ENCODE peak calls at places on chromosomes 3 and 15, in nine cellular contexts. A is progenitor cell of endocrine pancreas; H is AG09309; I is fibroblast of the aortic adventitia; G is cardiac muscle cell; E is IMR-90; O is B cell; B is A549; S is CD8-positive, alpha-beta T cell. X is an unnamed sample.

GRCh38 chr15:88635343-88635742 is 3.5 kb upstream of the ISG20 start:
- DNase-seq in G (no peak), O (peak), H (no peak), B (no peak), E (no peak), S (peak), I (no peak), A (no peak), X (no peak)

GRCh38 chr3:85427467-85427866 is 468.7 kb downstream of the CADM2 start:
- DNase-seq in O (no peak), S (no peak), A (no peak), G (no peak), B (no peak), H (no peak), I (no peak), E (no peak), X (no peak)

GRCh38 chr15:68303134-68303533 is 25.6 kb downstream of the FEM1B start:
- DNase-seq in I (no peak), B (no peak), S (no peak), E (no peak), H (no peak), A (no peak), G (no peak), O (no peak), X (no peak)

GRCh38 chr15:85401108-85401765 is 20.8 kb downstream of the AKAP13 start:
- DNase-seq in H (no peak), S (no peak), B (no peak), A (no peak), G (no peak), E (no peak), I (no peak), O (no peak), X (no peak)

GRCh38 chr3:141708367-141708766 is 29.7 kb upstream of the RNF7 start:
- DNase-seq in S (no peak), G (no peak), O (no peak), I (no peak), B (no peak), A (no peak), E (peak), H (no peak), X (no peak)

GRCh38 chr15:79455361-79455760 is 23.2 kb downstream of the MINAR1 start:
- DNase-seq in I (no peak), E (peak), B (no peak), S (no peak), H (no peak), O (no peak), G (no peak), A (no peak), X (no peak)

GRCh38 chr15:32723171-32723948 is 5.6 kb downstream of the GREM1 start:
- DNase-seq in O (no peak), B (no peak), A (no peak), I (no peak), H (no peak), E (no peak), S (no peak), G (no peak), X (no peak)

GRCh38 chr15:56365075-56365711 is at the start of gene TEX9:
- DNase-seq in E (peak), H (peak), S (peak), I (peak), A (peak), O (peak), G (peak), B (peak), X (peak)

GRCh38 chr3:137105277-137105977 is 147.6 kb downstream of the IL20RB start:
- DNase-seq in A (no peak), G (peak), O (no peak), S (no peak), B (peak), H (peak), I (peak), E (peak), X (peak)

GRCh38 chr3:39148116-39149058 is 5.0 kb downstream of the CSRNP1 start:
- DNase-seq in O (peak), H (no peak), I (no peak), E (peak), B (no peak), S (peak), A (no peak), G (no peak), X (no peak)

GRCh38 chr3:31752305-31753049 is 219.8 kb downstream of the STT3B start:
- DNase-seq in S (no peak), O (no peak), H (no peak), A (no peak), G (no peak), I (no peak), E (no peak), B (no peak), X (no peak)

GRCh38 chr3:112734718-112735350 is 93.9 kb upstream of the CCDC80 start:
- DNase-seq in I (peak), S (peak), E (peak), O (peak), B (peak), H (no peak), A (peak), G (peak), X (peak)

GRCh38 chr15:80582816-80583423 is 112.2 kb upstream of the ABHD17C start:
- DNase-seq in A (no peak), S (no peak), B (no peak), G (no peak), E (no peak), H (no peak), I (no peak), O (no peak), X (no peak)

GRCh38 chr3:82999777-83000176 is 1238.3 kb upstream of the GBE1 start:
- DNase-seq in S (no peak), B (no peak), G (no peak), A (no peak), I (no peak), H (no peak), E (no peak), O (no peak), X (no peak)

DNA sequence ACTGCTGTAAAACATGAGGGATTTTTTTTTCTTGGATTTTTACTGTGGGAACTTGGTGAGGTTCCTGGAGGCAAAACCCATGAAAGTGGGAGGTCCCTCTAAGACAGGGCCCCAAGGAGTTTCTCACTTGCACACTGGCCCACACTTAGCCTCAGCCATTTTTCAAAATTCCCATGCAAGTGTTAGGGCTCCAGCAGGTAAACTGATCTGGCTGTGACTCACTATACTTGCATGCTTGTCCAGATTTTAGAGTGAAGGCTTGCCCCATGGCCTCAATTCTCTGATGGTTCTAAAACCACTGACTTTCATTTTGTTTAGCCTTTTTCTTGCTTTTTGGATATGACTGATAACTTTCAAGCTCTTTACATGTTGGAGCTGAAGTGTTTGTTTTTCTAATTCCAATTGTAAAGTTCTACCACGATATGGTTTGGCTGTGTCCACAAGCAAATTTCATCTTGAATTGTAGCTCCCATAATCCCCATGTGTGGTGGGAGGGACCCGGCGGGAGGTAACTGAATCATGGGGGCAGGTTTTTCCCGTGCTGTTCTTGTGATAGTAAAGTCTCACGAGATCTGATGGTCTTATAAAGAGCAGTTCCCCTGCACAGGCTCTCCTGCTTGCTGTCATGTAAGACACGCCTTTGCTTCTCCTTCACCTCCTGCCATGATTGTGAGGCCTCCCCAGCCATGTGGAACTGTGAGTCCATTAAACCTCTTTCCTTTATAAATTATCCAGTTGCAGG is 37.7 kb downstream of the MCCC1 start:
- DNase-seq in H (no peak), I (no peak), E (peak), O (no peak), B (no peak), A (no peak), S (no peak), G (no peak), X (no peak)
- TF ChIP-seq CTCF in H (no peak), I (no peak), E (no peak), O (no peak), B (no peak), A (no peak), S (no peak), G (no peak), X (no peak)

DNA sequence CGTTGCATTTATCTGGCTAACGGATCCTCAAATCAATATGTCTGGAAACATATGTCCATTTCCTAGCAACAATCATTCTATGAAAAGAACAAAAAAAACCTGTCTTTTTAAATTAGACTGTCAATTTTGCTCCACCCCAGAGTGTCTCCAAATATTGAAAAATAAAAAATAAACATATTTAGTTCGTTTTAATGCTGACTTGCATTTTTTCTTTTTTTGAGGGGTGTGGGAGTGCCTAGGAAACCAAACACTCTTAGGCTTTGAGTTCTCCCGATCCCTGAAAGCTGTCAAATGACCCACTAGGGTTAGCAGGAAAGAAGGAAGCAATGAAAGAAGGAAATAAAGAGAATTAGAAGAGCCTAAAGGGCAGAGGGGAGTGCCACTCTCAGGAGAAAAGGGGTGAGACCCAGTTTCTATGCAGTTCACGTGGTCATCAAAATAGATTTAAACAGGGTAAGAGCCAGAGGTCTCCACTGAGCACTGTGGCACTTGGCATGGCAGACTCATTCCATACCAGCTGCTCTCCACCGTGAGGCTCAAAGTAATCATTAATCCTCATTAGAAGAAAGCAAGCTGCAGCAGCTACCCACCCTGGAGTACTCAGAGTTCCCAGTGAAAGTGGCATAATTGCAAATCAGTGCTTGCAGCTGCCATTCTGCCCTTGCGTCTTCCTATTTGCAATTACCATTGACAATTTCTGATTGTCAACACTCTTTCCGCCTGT is 32.4 kb downstream of the PDZRN3 start:
- DNase-seq in B (no peak), S (no peak), A (no peak), H (no peak), O (no peak), G (no peak), I (no peak), E (no peak), X (no peak)
- TF ChIP-seq CTCF in B (no peak), S (no peak), A (no peak), H (no peak), O (no peak), G (no peak), I (no peak), E (no peak), X (no peak)

GRCh38 chr3:192445768-192446644 is 281.3 kb downstream of the FGF12 start:
- DNase-seq in G (no peak), E (no peak), A (no peak), I (no peak), S (no peak), O (no peak), H (no peak), B (no peak), X (no peak)

GRCh38 chr3:192444096-192444790 is 283.1 kb downstream of the FGF12 start:
- DNase-seq in B (peak), E (peak), O (peak), I (peak), A (peak), H (peak), S (peak), G (peak), X (peak)

GRCh38 chr3:192444791-192445106 is 282.6 kb downstream of the FGF12 start:
- DNase-seq in I (no peak), A (no peak), S (no peak), B (no peak), H (no peak), O (no peak), E (no peak), G (no peak), X (no peak)

GRCh38 chr3:192449036-192449435 is 278.3 kb downstream of the FGF12 start:
- DNase-seq in H (no peak), G (no peak), O (no peak), E (no peak), B (no peak), S (no peak), I (peak), A (no peak), X (peak)
- TF ChIP-seq CTCF in H (no peak), G (peak), O (peak), E (peak), B (no peak), S (no peak), I (peak), A (peak), X (peak)

DNA sequence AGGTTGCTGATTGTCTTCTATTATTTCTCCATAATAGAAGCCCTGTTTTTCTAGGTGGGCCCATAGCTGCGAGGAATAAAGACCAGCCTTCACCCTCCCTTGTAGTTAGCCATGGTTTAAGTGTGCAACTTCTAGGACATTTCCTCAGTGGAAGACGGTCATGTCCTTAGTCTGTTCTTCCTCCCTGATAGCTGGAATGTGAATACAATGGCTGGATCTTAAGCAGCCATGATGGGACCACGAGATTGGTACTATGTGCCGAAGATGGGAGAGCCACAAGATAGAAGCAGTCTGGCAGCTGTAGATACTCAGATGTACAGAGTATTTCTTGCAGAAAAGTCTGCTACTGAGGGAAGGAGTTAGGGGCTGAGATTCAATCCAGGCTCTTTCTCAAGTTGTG is 152.9 kb downstream of the PTPRG start:
- DNase-seq in H (no peak), A (no peak), B (no peak), G (no peak), E (no peak), S (no peak), O (no peak), I (no peak), X (no peak)
- TF ChIP-seq CTCF in H (no peak), A (no peak), B (no peak), G (no peak), E (no peak), S (no peak), O (no peak), I (no peak), X (no peak)

DNA sequence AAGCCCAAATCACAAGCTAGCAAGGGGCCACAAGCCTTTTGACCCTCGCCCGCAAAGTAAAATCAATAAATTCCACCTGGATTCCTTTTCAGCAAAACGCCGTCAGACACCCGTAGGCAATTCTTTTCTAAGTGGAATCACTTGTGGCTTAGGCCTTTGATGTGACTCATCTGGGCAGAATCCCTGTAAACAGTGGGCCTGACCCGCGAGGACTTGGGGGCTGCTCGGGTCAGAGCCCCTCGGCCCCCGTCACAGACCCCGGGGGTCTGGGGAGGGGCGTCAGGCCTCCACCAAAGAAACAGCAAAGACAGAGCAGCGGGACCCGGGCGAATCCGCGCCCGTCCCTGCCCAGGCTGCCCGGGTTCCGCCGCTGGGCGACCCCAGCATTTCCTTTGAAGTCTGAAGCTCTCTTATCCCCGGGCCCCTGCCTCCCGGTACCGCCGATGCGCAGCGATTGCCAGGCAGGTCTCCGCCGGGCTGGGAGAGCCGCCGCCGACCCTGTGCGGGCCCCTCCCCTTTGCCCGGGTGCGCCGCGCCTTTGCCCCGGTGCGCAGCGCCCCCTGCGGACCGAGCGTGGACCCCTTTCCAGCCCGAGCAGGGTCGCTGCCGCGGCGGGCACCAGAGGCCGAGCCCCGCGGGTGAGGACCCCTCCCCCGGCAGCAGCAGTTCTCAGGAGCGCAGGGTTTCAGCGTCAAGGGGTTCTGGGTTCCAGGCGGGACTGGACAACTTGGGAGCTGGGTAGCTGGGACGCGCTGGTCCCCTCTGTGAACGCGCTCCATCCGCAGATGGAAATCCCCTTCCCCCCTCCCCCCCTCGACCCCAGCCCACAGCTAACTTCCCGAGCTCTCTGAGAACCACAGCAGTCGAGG is 178.3 kb downstream of the UACA start:
- DNase-seq in O (no peak), B (peak), A (peak), H (no peak), I (no peak), S (peak), G (peak), E (peak), X (peak)
- TF ChIP-seq CTCF in O (peak), B (peak), A (peak), H (peak), I (no peak), S (peak), G (peak), E (peak), X (peak)

GRCh38 chr15:43989938-43990337 is 163.1 kb downstream of the WDR76 start:
- DNase-seq in H (no peak), S (no peak), E (no peak), I (no peak), B (no peak), G (no peak), O (no peak), A (no peak), X (no peak)

GRCh38 chr15:43988900-43989299 is 162.1 kb downstream of the WDR76 start:
- DNase-seq in B (no peak), O (no peak), A (no peak), E (no peak), I (no peak), G (no peak), H (no peak), S (no peak), X (no peak)

GRCh38 chr15:43987924-43988323 is 161.1 kb downstream of the WDR76 start:
- DNase-seq in O (no peak), H (no peak), E (no peak), I (no peak), B (no peak), S (no peak), G (no peak), A (no peak), X (no peak)

GRCh38 chr15:43991235-43991634 is 164.4 kb downstream of the WDR76 start:
- DNase-seq in H (no peak), E (no peak), B (no peak), S (no peak), G (no peak), I (no peak), A (no peak), O (no peak), X (no peak)

DNA sequence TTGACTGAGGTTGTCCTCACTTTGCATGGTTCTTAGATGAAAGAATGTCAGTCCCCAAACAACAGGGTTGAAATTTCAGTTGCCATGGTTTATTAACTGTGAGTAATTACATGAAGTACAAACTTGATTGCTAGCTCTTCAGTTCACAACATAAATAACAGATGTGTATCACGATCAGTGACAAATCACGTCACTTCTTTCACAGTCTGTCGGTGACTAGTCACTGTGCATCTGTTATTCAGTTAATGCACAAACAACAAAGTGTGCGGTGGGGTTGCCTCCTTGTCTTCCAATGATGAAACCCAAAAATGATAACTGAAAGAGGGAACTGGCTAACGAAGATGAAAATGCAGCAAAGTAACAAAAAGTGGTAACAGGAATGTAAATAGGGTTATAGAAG is 159.2 kb downstream of the WDR76 start:
- DNase-seq in G (no peak), H (no peak), E (no peak), O (no peak), I (no peak), S (no peak), A (no peak), B (no peak), X (no peak)
- TF ChIP-seq CTCF in G (no peak), H (no peak), E (no peak), O (no peak), I (no peak), S (no peak), A (no peak), B (no peak), X (no peak)

GRCh38 chr3:127473244-127474024 is 117.1 kb downstream of the TPRA1 start:
- DNase-seq in B (peak), G (peak), O (no peak), E (no peak), H (no peak), A (peak), S (no peak), I (no peak), X (peak)
- TF ChIP-seq CTCF in B (no peak), G (peak), O (no peak), E (no peak), H (no peak), A (peak), S (no peak), I (no peak), X (peak)

DNA sequence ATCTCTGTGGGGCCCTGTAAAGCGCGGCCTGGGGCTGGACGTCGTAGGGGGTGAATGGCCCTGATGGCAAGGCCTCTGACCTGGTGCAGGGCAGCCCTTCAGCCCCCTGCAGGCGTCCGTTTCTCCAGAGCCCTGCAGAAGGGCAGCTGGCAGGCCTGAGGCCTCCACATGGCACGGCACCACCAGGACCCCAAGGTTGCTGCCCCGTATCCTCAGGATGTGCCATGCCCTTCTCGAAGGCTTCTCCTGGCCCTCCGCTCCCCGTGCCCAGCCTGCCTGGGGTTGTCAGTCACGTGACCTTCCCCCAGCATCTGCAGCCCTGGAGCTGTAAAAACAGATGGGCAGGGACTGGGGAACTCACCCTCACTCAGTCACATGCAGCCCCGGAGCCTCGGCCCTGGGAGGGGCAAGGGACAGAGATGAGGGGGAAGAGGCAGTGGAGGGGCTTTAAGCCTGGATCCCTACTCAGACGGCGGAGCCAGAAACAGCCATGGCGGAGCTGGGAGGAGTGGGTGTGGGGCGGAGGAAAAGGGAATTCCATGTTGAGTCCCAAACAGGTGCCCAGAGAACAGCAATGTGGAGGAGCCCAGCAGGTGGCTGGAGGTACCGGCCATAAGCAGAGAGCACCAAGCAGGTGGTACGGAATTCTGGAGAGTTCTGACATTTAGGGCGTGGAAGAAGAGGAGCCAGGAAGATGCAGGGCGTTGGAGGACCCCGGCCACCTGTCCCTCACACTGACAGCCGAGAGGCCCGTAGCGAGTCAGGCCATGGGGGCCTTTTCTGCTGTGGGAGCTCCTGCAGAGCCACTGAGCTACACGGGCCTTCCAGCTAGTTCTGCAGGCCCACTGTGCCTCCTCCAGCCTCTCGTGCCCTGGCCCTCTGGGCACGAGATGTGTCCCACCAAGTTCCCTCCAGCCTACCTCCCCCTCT is 193.1 kb downstream of the XXYLT1 start:
- DNase-seq in G (no peak), B (no peak), A (no peak), I (no peak), H (no peak), S (no peak), O (peak), E (no peak), X (no peak)
- TF ChIP-seq CTCF in G (no peak), B (no peak), A (no peak), I (no peak), H (no peak), S (no peak), O (no peak), E (no peak), X (no peak)